ENCODE peak calls at places on chromosome 4, in eight cellular contexts. R is NCI-H510A; J is T follicular helper cell; C is stimulated activated CD4-positive, alpha-beta T cell treated with anti-CD3 and anti-CD28 coated beads, Interleukin-15, amount 100 ng/mL, for 48 hours; T is activated CD4-positive, alpha-beta T cell treated with anti-CD3 and anti-CD28 coated beads, Interleukin-2, amount 50 U/mL, for 4 hours; H is tibial nerve; S is heart left ventricle; Q is renal cortical epithelial cell. L is an unnamed sample.

GRCh38 chr4:76373919-76374552 is 46.9 kb downstream of the CCDC158 start:
- DNase-seq in J (no peak), T (no peak), Q (peak; percentile 38), S (no peak), H (no peak), C (no peak), R (no peak), L (no peak)

GRCh38 chr4:122170775-122171174 is 18.6 kb downstream of the BLTP1 start:
- DNase-seq in H (no peak), J (no peak), C (no peak), Q (no peak), S (no peak), T (no peak), R (no peak), L (no peak)

GRCh38 chr4:176789955-176790354 is 2.8 kb downstream of the VEGFC start:
- DNase-seq in Q (peak; percentile 65), S (no peak), C (no peak), J (no peak), H (no peak), T (no peak), R (no peak), L (peak; percentile 69)

GRCh38 chr4:101835121-101835904 is 44.8 kb downstream of the BANK1 start:
- DNase-seq in C (no peak), Q (peak; percentile 92), J (no peak), S (no peak), T (no peak), R (peak; percentile 13), H (peak; percentile 35), L (no peak)

GRCh38 chr4:28229092-28229491 is 1368.5 kb downstream of the STIM2 start:
- DNase-seq in H (no peak), T (no peak), Q (peak; percentile 1), R (no peak), C (no peak), S (no peak), J (no peak), L (no peak)

GRCh38 chr4:3464911-3465697 is 2.0 kb downstream of the DOK7 start:
- DNase-seq in J (no peak), H (no peak), T (no peak), R (no peak), S (no peak), Q (no peak), C (no peak), L (no peak)

GRCh38 chr4:88439161-88439760 is 17.7 kb upstream of the HERC5 start:
- DNase-seq in Q (peak; percentile 53), H (no peak), S (no peak), T (no peak), C (no peak), R (no peak), J (no peak), L (no peak)

GRCh38 chr4:73727685-73728084 is 12.7 kb upstream of the CXCL8 start:
- DNase-seq in R (no peak), J (no peak), H (no peak), T (no peak), C (no peak), S (no peak), Q (peak; percentile 75), L (no peak)

GRCh38 chr4:123649644-123650356 is 253.2 kb downstream of the SPRY1 start:
- DNase-seq in S (peak; percentile 40), H (no peak), Q (peak; percentile 86), T (no peak), J (no peak), R (peak; percentile 42), C (no peak), L (no peak)

GRCh38 chr4:8364141-8364540 is 76.4 kb downstream of the ACOX3 start:
- DNase-seq in C (no peak), S (peak; percentile 9), R (no peak), H (no peak), J (no peak), T (no peak), Q (no peak), L (no peak)

GRCh38 chr4:132332932-132333722 is 816.0 kb upstream of the PCDH10 start:
- DNase-seq in T (no peak), H (no peak), R (no peak), Q (no peak), C (no peak), J (no peak), S (no peak), L (no peak)

GRCh38 chr4:146179784-146180405 is 4.4 kb downstream of the LSM6 start:
- DNase-seq in S (no peak), C (no peak), T (no peak), H (no peak), R (no peak), Q (no peak), J (no peak), L (no peak)

L was measured in GM20000.